ENCODE peak calls at places on chromosomes 13 and 19, in five cellular contexts. O is stimulated activated CD8-positive, alpha-beta memory T cell treated with anti-CD3 and anti-CD28 coated beads, Interleukin-4, amount 100 ng/mL, for 48 hours; U is testis; M is AG04450; T is stimulated activated naive CD4-positive, alpha-beta T cell. H is an unnamed sample.

GRCh38 chr19:49362926-49363264 is 679 bp upstream of the TEAD2 start:
- DNase-seq in T (no peak), M (no peak), O (no peak), U (no peak), H (peak)

GRCh38 chr13:25570185-25570584 is 198.4 kb downstream of the ATP8A2 start:
- DNase-seq in M (no peak), O (no peak), U (no peak), T (no peak), H (no peak)

GRCh38 chr19:57302727-57303401 is 17.4 kb upstream of the ZNF543 start:
- DNase-seq in M (no peak), U (no peak), O (no peak), T (no peak), H (no peak)

GRCh38 chr13:23701646-23702045 is 131.4 kb downstream of the TNFRSF19 start:
- DNase-seq in O (no peak), U (peak), T (no peak), M (no peak), H (no peak)

GRCh38 chr13:49690133-49690989 is 925 bp downstream of the EBPL start:
- DNase-seq in U (peak), M (peak), T (no peak), O (no peak), H (no peak)

GRCh38 chr13:108463365-108463764 is 166.0 kb upstream of the MYO16 start:
- DNase-seq in M (peak), U (no peak), O (no peak), T (no peak), H (no peak)

GRCh38 chr19:47075941-47076340 is 27.5 kb upstream of the TMEM160 start:
- DNase-seq in T (no peak), O (no peak), U (no peak), M (no peak), H (no peak)

GRCh38 chr13:97342136-97342535 is 91.8 kb upstream of the RAP2A start:
- DNase-seq in O (no peak), T (no peak), M (no peak), U (no peak), H (no peak)

GRCh38 chr19:13169769-13170168 is 19.6 kb downstream of the IER2 start:
- DNase-seq in M (no peak), O (no peak), U (no peak), T (no peak), H (no peak)

GRCh38 chr13:79457948-79458347 is 23.0 kb upstream of the NDFIP2 start:
- DNase-seq in T (no peak), O (no peak), U (no peak), M (peak), H (no peak)